ENCODE peak calls at places on chromosomes 12 and 14, in nine cellular contexts. R is substantia nigra, U is left ventricle myocardium inferior, H is DMS53, G is DMS153, O is fibroblast of lung, I is OCI-LY7, K is colonic mucosa, D is hepatocyte. V is an unnamed sample.
A peak's percentile ranks its signal among the peaks of the same experiment; 100 is the strongest.

GRCh38 chr14:77407158-77407557 is 16.2 kb downstream of the NOXRED1 start:
- DNase-seq in D (no peak), R (no peak), H (no peak), G (no peak), U (no peak), K (no peak), O (no peak), I (no peak), V (no peak)

GRCh38 chr12:12839886-12840285 is 26.7 kb downstream of the DDX47 start:
- DNase-seq in O (peak; percentile 76), I (no peak), U (no peak), D (peak; percentile 65), G (peak; percentile 20), R (no peak), H (peak; percentile 48), K (peak; percentile 88), V (peak; percentile 97)

GRCh38 chr14:60722163-60722835 is 1.9 kb downstream of the SIX4 start:
- DNase-seq in H (peak; percentile 86), U (no peak), O (peak; percentile 70), D (peak; percentile 61), G (no peak), I (peak; percentile 58), K (no peak), R (no peak), V (peak; percentile 83)

GRCh38 chr14:74506408-74506807 is 12.8 kb downstream of the ISCA2 start:
- DNase-seq in K (no peak), U (no peak), I (peak; percentile 66), R (no peak), O (no peak), H (no peak), G (no peak), D (no peak), V (no peak)

GRCh38 chr12:13125996-13126395 is 22.5 kb upstream of the GSG1 start:
- DNase-seq in O (no peak), I (no peak), G (no peak), K (no peak), H (no peak), D (no peak), R (no peak), U (no peak), V (no peak)

GRCh38 chr14:62077676-62078261 is 315.5 kb downstream of the SNAPC1 start:
- DNase-seq in H (no peak), U (no peak), O (no peak), R (no peak), K (no peak), D (no peak), G (no peak), I (peak; percentile 70), V (no peak)

GRCh38 chr12:2285462-2285861 is 232.7 kb downstream of the CACNA1C start:
- DNase-seq in O (no peak), D (no peak), U (no peak), H (no peak), G (no peak), K (no peak), I (no peak), R (no peak), V (no peak)

GRCh38 chr12:127886821-127887220 is 380.1 kb upstream of the TMEM132C start:
- DNase-seq in D (no peak), U (no peak), G (no peak), K (no peak), O (no peak), I (no peak), H (no peak), R (no peak), V (no peak)

GRCh38 chr12:130632582-130633174 is 83.4 kb downstream of the RIMBP2 start:
- DNase-seq in D (no peak), U (no peak), O (no peak), I (no peak), H (peak; percentile 87), K (peak; percentile 38), R (no peak), G (peak; percentile 74), V (no peak)

GRCh38 chr14:79842270-79842669 is 369.0 kb downstream of the DIO2 start:
- DNase-seq in H (peak; percentile 60), U (peak; percentile 46), R (no peak), G (no peak), K (no peak), O (peak; percentile 53), I (no peak), D (peak; percentile 58), V (peak; percentile 66)

GRCh38 chr14:94025720-94026119 is 420 bp upstream of the OTUB2 start:
- DNase-seq in O (no peak), R (no peak), I (no peak), U (no peak), H (peak; percentile 55), K (no peak), G (no peak), D (no peak), V (peak; percentile 84)

GRCh38 chr12:57237952-57238853 is 8.7 kb downstream of the SHMT2 start:
- DNase-seq in K (no peak), R (no peak), D (no peak), I (peak; percentile 76), O (peak; percentile 23), U (no peak), G (no peak), H (peak; percentile 83), V (no peak)

GRCh38 chr12:53601296-53601847 is 24.8 kb downstream of the ATF7 start:
- DNase-seq in U (no peak), O (peak; percentile 28), G (no peak), R (no peak), I (peak; percentile 50), D (no peak), H (no peak), K (no peak), V (no peak)

GRCh38 chr12:89731614-89732013 is 23.0 kb upstream of the ATP2B1 start:
- DNase-seq in G (no peak), U (no peak), R (no peak), I (no peak), K (no peak), O (peak; percentile 89), D (peak; percentile 15), H (no peak), V (peak; percentile 53)

GRCh38 chr12:6532927-6533652 is 1.2 kb upstream of the GAPDH start:
- DNase-seq in I (peak; percentile 71), O (peak; percentile 57), U (peak; percentile 80), D (peak; percentile 88), R (peak; percentile 76), G (peak; percentile 50), K (peak; percentile 81), H (peak; percentile 97), V (peak; percentile 81)

GRCh38 chr14:53325176-53325806 is 172.2 kb upstream of the DDHD1 start:
- DNase-seq in O (peak; percentile 49), H (no peak), K (no peak), G (no peak), D (no peak), I (peak; percentile 27), R (no peak), U (no peak), V (peak; percentile 27)

GRCh38 chr12:38417101-38417500 is 100.5 kb downstream of the ALG10B start:
- DNase-seq in O (no peak), H (peak; percentile 78), K (no peak), U (no peak), G (no peak), R (no peak), I (no peak), D (no peak), V (peak; percentile 65)

GRCh38 chr14:89466460-89466859 is 49.4 kb upstream of the FOXN3 start:
- DNase-seq in R (no peak), D (no peak), H (no peak), I (no peak), G (no peak), K (no peak), U (no peak), O (no peak), V (no peak)

GRCh38 chr12:46915082-46915481 is 89.3 kb upstream of the SLC38A4 start:
- DNase-seq in G (no peak), D (no peak), H (no peak), O (peak; percentile 88), U (peak; percentile 20), R (no peak), I (no peak), K (peak; percentile 28), V (peak; percentile 79)

GRCh38 chr14:53979141-53979673 is 22.6 kb upstream of the BMP4 start:
- DNase-seq in R (no peak), O (no peak), G (no peak), K (no peak), I (no peak), D (no peak), H (no peak), U (no peak), V (no peak)

GRCh38 chr14:94423465-94424056 is 29.0 kb downstream of the SERPINA11 start:
- DNase-seq in R (peak; percentile 69), U (peak; percentile 55), K (peak; percentile 68), O (peak; percentile 60), I (peak; percentile 56), G (no peak), H (peak; percentile 70), D (peak; percentile 87), V (peak; percentile 66)

GRCh38 chr14:75399819-75400678 is 27.8 kb upstream of the JDP2 start:
- DNase-seq in G (peak; percentile 100), H (peak; percentile 63), U (peak; percentile 90), R (peak; percentile 60), K (peak; percentile 93), I (no peak), D (peak; percentile 53), O (peak; percentile 46), V (peak; percentile 97)

GRCh38 chr14:78253986-78254385 is 83.8 kb downstream of the NRXN3 start:
- DNase-seq in H (no peak), O (no peak), D (no peak), R (no peak), U (no peak), K (no peak), I (no peak), G (no peak), V (peak; percentile 68)

GRCh38 chr12:4120316-4120920 is 153.1 kb upstream of the CCND2 start:
- DNase-seq in D (no peak), I (no peak), G (no peak), O (no peak), K (peak; percentile 10), H (no peak), R (no peak), U (no peak), V (no peak)

GRCh38 chr12:54028324-54029201 is at the start of gene HOXC6:
- DNase-seq in I (peak; percentile 63), U (no peak), G (no peak), D (peak; percentile 62), K (no peak), H (no peak), R (no peak), O (peak; percentile 24), V (peak; percentile 56)

GRCh38 chr12:18747960-18748359 is 10.0 kb downstream of the CAPZA3 start:
- DNase-seq in I (no peak), O (peak; percentile 83), D (peak; percentile 8), H (no peak), U (no peak), G (no peak), R (no peak), K (no peak), V (peak; percentile 34)

GRCh38 chr12:124623344-124623885 is 56.0 kb upstream of the NCOR2 start:
- DNase-seq in O (no peak), U (no peak), K (no peak), I (no peak), G (no peak), R (no peak), D (no peak), H (no peak), V (peak; percentile 58)

GRCh38 chr14:61388173-61388975 is 67.0 kb downstream of the PRKCH start:
- DNase-seq in R (no peak), K (no peak), G (peak; percentile 97), D (no peak), U (no peak), I (no peak), H (peak; percentile 23), O (no peak), V (peak; percentile 90)

GRCh38 chr12:3458041-3458440 is 33.0 kb upstream of the PRMT8 start:
- DNase-seq in O (no peak), R (no peak), H (no peak), G (no peak), U (no peak), D (no peak), I (no peak), K (no peak), V (peak; percentile 68)

GRCh38 chr14:72594099-72594901 is 299.6 kb downstream of the DPF3 start:
- DNase-seq in I (no peak), G (no peak), U (no peak), O (no peak), H (no peak), D (no peak), K (no peak), R (no peak), V (no peak)

GRCh38 chr12:116040412-116040811 is 237.1 kb downstream of the MED13L start:
- DNase-seq in R (no peak), O (no peak), K (no peak), G (no peak), H (no peak), D (no peak), U (no peak), I (no peak), V (peak; percentile 49)